ENCODE peak calls at places on chromosomes 16 and 17, in four cellular contexts. B, F, T and A are unnamed samples.

GRCh38 chr16:12975766-12976165 is 74.4 kb downstream of the SHISA9 start:
- DNase-seq in F (no peak), B (no peak), T (no peak), A (no peak)

GRCh38 chr17:11948791-11949190 is 48.5 kb downstream of the ZNF18 start:
- DNase-seq in T (no peak), B (no peak), F (peak; percentile 59), A (no peak)

GRCh38 chr16:2755158-2755557 is 2.7 kb downstream of the SRRM2 start:
- DNase-seq in B (no peak), F (no peak), T (no peak), A (no peak)

GRCh38 chr16:20740007-20740883 is 1.4 kb downstream of the THUMPD1 start:
- DNase-seq in T (no peak), F (no peak), B (no peak), A (no peak)

GRCh38 chr16:909281-910000 is 61.3 kb downstream of the LMF1 start:
- DNase-seq in F (peak; percentile 8), B (no peak), T (no peak), A (no peak)

GRCh38 chr17:36856169-36856568 is 81.1 kb upstream of the LHX1 start:
- DNase-seq in F (no peak), B (no peak), T (no peak), A (no peak)

GRCh38 chr17:36524428-36524876 is 10.2 kb downstream of the MYO19 start:
- DNase-seq in T (no peak), F (no peak), B (no peak), A (no peak)

GRCh38 chr17:72502111-72502939 is 381.5 kb downstream of the SOX9 start:
- DNase-seq in B (no peak), T (no peak), F (peak; percentile 54), A (no peak)

GRCh38 chr17:68006797-68007196 is 10.5 kb upstream of the C17orf58 start:
- DNase-seq in B (no peak), F (peak; percentile 59), T (no peak), A (peak; percentile 75)

GRCh38 chr17:41386227-41386626 is 4.1 kb upstream of the KRT34 start:
- DNase-seq in F (no peak), T (no peak), B (no peak), A (no peak)

GRCh38 chr17:6497496-6498221 is 53.4 kb downstream of the PIMREG start:
- DNase-seq in F (peak; percentile 12), B (peak; percentile 57), T (no peak), A (no peak)

GRCh38 chr16:3058173-3059030 is 7.0 kb upstream of the IL32 start:
- DNase-seq in T (no peak), F (peak; percentile 46), B (peak; percentile 81), A (peak; percentile 72)

GRCh38 chr17:80644588-80644987 is 100.0 kb downstream of the RPTOR start:
- DNase-seq in F (no peak), T (no peak), B (no peak), A (no peak)

GRCh38 chr16:4976079-4976478 is 17.9 kb downstream of the SEC14L5 start:
- DNase-seq in B (no peak), F (no peak), T (no peak), A (no peak)

GRCh38 chr16:50539822-50540710 is 8.1 kb upstream of the NKD1 start:
- DNase-seq in T (no peak), B (no peak), F (no peak), A (no peak)

GRCh38 chr17:72747416-72747815 is 345.1 kb downstream of the SLC39A11 start:
- DNase-seq in F (no peak), B (no peak), T (no peak), A (no peak)

GRCh38 chr16:53456625-53457024 is 22.4 kb downstream of the RBL2 start:
- DNase-seq in T (no peak), F (no peak), B (no peak), A (no peak)

GRCh38 chr17:27319536-27320221 is 25.8 kb downstream of the WSB1 start:
- DNase-seq in B (peak; percentile 81), T (no peak), F (peak; percentile 74), A (peak; percentile 88)

GRCh38 chr17:39340731-39341130 is 60.7 kb downstream of the FBXL20 start:
- DNase-seq in T (no peak), B (no peak), F (no peak), A (no peak)

GRCh38 chr16:89031715-89032659 is 55.0 kb upstream of the CBFA2T3 start:
- DNase-seq in F (peak; percentile 18), T (no peak), B (no peak), A (peak; percentile 66)

GRCh38 chr17:76940738-76941350 is 72.6 kb downstream of the MGAT5B start:
- DNase-seq in T (no peak), F (no peak), B (no peak), A (no peak)

GRCh38 chr17:80930335-80931040 is 61.2 kb upstream of the CHMP6 start:
- DNase-seq in B (no peak), F (no peak), T (no peak), A (no peak)

GRCh38 chr16:86072328-86073102 is 173.6 kb downstream of the IRF8 start:
- DNase-seq in T (no peak), B (no peak), F (peak; percentile 64), A (peak; percentile 67)

GRCh38 chr17:8268550-8269298 is 19.6 kb downstream of the PFAS start:
- DNase-seq in T (no peak), B (no peak), F (no peak), A (no peak)

GRCh38 chr17:19724501-19725420 is 8.4 kb upstream of the SLC47A2 start:
- DNase-seq in T (no peak), F (peak; percentile 69), B (peak; percentile 91), A (peak; percentile 84)

GRCh38 chr17:54085934-54086333 is 263.2 kb downstream of the KIF2B start:
- DNase-seq in B (peak; percentile 54), T (no peak), F (no peak), A (no peak)